ENCODE peak calls at places on chromosomes 12 and 14, in four cellular contexts. P, H, C and A are unnamed samples. For H3K9me3, the result is how much of the 10 kb centered on the place peaks cover.

GRCh38 chr12:95396849-95397498 is 77.0 kb upstream of the METAP2 start:
- DNase-seq in P (no peak), H (no peak), C (no peak), A (no peak)

GRCh38 chr14:48805315-48805714 is 780.9 kb downstream of the RPS29 start:
- DNase-seq in P (no peak), H (no peak), C (no peak), A (no peak)

GRCh38 chr12:26848156-26848825 is 15.3 kb upstream of the ITPR2 start:
- DNase-seq in P (no peak), H (no peak), C (no peak), A (no peak)

GRCh38 chr14:59591641-59592040 is 15.0 kb upstream of the CCDC175 start:
- DNase-seq in P (no peak), H (no peak), C (no peak), A (no peak)

GRCh38 chr12:71152838-71153237 is 5.0 kb downstream of the TSPAN8 start:
- DNase-seq in P (no peak), H (no peak), C (no peak), A (no peak)

GRCh38 chr12:49489154-49489553 is 49.7 kb upstream of the KCNH3 start:
- DNase-seq in P (no peak), H (no peak), C (no peak), A (no peak)

GRCh38 chr14:91265404-91265803 is 20.9 kb upstream of the GPR68 start:
- DNase-seq in P (no peak), H (no peak), C (no peak), A (no peak)

GRCh38 chr12:69258655-69259054 is 19.3 kb downstream of the CPSF6 start:
- DNase-seq in P (peak), H (no peak), C (peak), A (no peak)

GRCh38 chr12:117622087-117622486 is 260.7 kb upstream of the NOS1 start:
- DNase-seq in P (no peak), H (no peak), C (no peak), A (no peak)

GRCh38 chr12:64099430-64099829 is 122.7 kb downstream of the KICS2 start:
- DNase-seq in P (no peak), H (no peak), C (peak), A (no peak)

GRCh38 chr12:127526925-127527324 is 740.0 kb upstream of the TMEM132C start:
- DNase-seq in P (no peak), H (no peak), C (no peak), A (no peak)

GRCh38 chr14:100604126-100604501 is 16.9 kb upstream of the BEGAIN start:
- DNase-seq in P (no peak), H (no peak), C (peak), A (no peak)

GRCh38 chr12:67193705-67194104 is 75.5 kb upstream of the CAND1 start:
- DNase-seq in P (no peak), H (no peak), C (no peak), A (no peak)

GRCh38 chr14:69636051-69636639 is 24.7 kb downstream of the SUSD6 start:
- DNase-seq in P (no peak), H (no peak), C (no peak), A (no peak)

GRCh38 chr12:88931598-88931997 is 351.3 kb upstream of the KITLG start:
- DNase-seq in P (no peak), H (no peak), C (no peak), A (peak)

GRCh38 chr12:109760930-109761630 is 47.5 kb downstream of the FAM222A start:
- DNase-seq in P (no peak), H (no peak), C (peak), A (peak)

GRCh38 chr12:3747543-3747942 is 5.4 kb downstream of the CRACR2A start:
- DNase-seq in P (no peak), H (no peak), C (no peak), A (no peak)

GRCh38 chr14:34628681-34629135 is 1.2 kb downstream of the SNX6 start:
- DNase-seq in P (no peak), H (no peak), C (no peak), A (no peak)

GRCh38 chr14:99758121-99758871 is 34.9 kb upstream of the EML1 start:
- DNase-seq in P (no peak), H (no peak), C (peak), A (no peak)

GRCh38 chr12:120925740-120926563 is 21.8 kb upstream of the SPPL3 start:
- DNase-seq in P (peak), H (no peak), C (no peak), A (no peak)

GRCh38 chr14:101215266-101215665 is 311.7 kb upstream of the RTL1 start:
- DNase-seq in P (no peak), H (no peak), C (peak), A (no peak)

GRCh38 chr12:96448287-96448686 is 41.1 kb upstream of the CFAP54 start:
- DNase-seq in P (no peak), H (no peak), C (no peak), A (no peak)

GRCh38 chr12:90809941-90810340 is 145.0 kb downstream of the CCER1 start:
- DNase-seq in P (no peak), H (no peak), C (no peak), A (no peak)

GRCh38 chr14:26394114-26394855 is 203.5 kb downstream of the NOVA1 start:
- DNase-seq in P (no peak), H (no peak), C (no peak), A (no peak)

GRCh38 chr12:119704065-119704747 is 36.3 kb downstream of the PRKAB1 start:
- DNase-seq in P (no peak), H (no peak), C (no peak), A (no peak)

GRCh38 chr14:104705340-104706047 is 16.1 kb downstream of the INF2 start:
- DNase-seq in P (no peak), H (no peak), C (no peak), A (no peak)

GRCh38 chr14:69616408-69616773 is 5.0 kb downstream of the SUSD6 start:
- DNase-seq in P (no peak), H (no peak), C (no peak), A (no peak)

GRCh38 chr12:93134893-93135285 is 205.8 kb upstream of the EEA1 start:
- DNase-seq in P (no peak), H (no peak), C (no peak), A (no peak)

GRCh38 chr12:93134175-93134574 is 205.1 kb upstream of the EEA1 start:
- DNase-seq in P (no peak), H (no peak), C (no peak), A (no peak)

GRCh38 chr12:93137656-93138612 is 208.8 kb upstream of the EEA1 start:
- DNase-seq in P (no peak), H (no peak), C (no peak), A (no peak)

GRCh38 chr12:93135286-93136239 is 206.5 kb upstream of the EEA1 start:
- DNase-seq in P (no peak), H (no peak), C (no peak), A (no peak)

GRCh38 chr12:93136243-93137015 is 207.3 kb upstream of the EEA1 start:
- DNase-seq in P (no peak), H (no peak), C (no peak), A (no peak)
- H3K27ac ChIP-seq in P (no peak), H (peak), C (peak), A (no peak)

GRCh38 chr12:54014315-54015209 is 5.8 kb downstream of the HOXC8 start:
- DNase-seq in P (no peak), H (no peak), C (no peak), A (no peak)

GRCh38 chr12:54011665-54012532 is 3.1 kb downstream of the HOXC8 start:
- DNase-seq in P (no peak), H (no peak), C (no peak), A (no peak)

GRCh38 chr12:54010972-54011664 is 2.3 kb downstream of the HOXC8 start:
- DNase-seq in P (no peak), H (no peak), C (no peak), A (no peak)

GRCh38 chr12:54010053-54010971 is 1.5 kb downstream of the HOXC8 start:
- DNase-seq in P (no peak), H (no peak), C (no peak), A (no peak)

DNA sequence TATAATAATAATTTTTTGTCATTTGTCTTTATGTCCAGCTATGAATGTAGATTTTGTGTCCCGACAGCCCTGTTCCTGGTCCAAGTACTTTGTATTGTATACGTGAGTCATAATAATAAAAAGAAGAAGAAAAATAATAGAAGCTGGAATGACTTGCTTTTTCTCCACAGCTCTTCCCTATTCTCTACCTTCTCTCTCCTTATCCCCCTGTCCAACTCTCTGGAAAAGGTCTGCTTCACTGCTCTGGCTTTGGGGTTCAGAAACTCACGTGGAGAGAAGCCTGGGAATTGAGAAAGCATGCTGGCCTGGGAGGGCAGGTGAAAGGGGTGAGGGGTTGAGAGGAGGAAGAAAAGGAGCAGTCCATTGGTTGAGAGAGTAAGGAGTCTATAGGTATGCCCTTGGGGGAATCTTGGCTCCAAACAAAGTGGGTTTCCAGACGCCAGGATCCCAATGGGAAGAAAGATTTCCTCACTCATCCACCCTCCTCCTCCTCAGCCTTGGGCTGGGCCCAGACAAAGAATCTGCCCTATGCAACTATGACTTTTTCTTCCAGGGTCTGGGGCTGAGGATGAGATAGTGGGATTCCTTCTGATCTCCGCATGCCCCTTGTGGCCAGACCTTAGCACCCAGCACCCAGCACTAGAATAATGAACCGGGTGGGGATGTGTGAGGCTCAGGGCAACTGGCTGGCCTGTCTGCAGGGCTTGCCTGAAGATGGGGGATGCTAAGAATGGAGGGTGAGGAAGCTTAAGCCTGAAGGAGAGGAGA is 4.0 kb downstream of the HOXC8 start:
- DNase-seq in P (no peak), H (no peak), C (no peak), A (no peak)
- H3K9me3 ChIP-seq in P (under half), H (under half), C (under half), A (under half)

GRCh38 chr12:29317556-29318363 is 63.2 kb downstream of the ERGIC2 start:
- DNase-seq in P (no peak), H (peak), C (no peak), A (peak)
- TF ChIP-seq CTCF in P (peak), H (peak), C (peak), A (peak)

DNA sequence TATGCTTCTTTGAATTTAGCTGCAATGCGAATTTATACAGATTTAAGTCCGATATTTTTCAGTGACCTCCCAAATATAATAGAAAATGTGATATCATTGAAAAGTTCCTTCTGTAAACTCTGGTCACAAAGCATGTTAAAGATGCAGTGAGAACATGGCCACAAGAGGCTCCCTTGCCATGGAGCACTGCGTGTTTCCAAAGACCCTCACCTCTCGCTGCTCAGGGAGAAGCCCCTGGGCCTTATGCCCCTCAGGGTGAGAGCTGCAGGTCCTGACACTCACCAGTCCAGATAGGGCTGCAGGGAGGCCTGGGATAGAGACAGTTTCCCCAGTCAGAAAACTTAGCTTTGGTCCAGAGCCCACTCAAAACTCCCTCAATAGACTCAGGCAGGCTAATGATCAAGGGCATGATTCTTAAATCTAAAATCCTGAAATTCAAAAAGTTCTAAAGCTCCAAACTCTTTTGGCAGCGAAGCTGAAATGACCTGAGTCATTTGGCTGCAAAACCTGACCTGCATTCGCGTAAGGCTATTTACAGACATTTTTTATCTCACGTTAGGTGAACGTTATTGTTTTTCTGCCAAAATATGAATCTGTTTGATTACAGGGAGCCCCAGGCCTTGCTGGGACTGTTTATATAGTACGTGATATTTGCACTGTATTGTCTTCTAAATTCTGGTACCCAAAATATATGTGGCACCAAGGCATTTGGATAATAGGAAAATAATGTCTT is 67.8 kb downstream of the CAPZA3 start:
- DNase-seq in P (no peak), H (no peak), C (no peak), A (no peak)
- H3K27ac ChIP-seq in P (no peak), H (no peak), C (no peak), A (no peak)

GRCh38 chr14:52268191-52269061 is 928 bp downstream of the PTGDR start:
- DNase-seq in P (peak), H (no peak), C (no peak), A (no peak)
- H3K9me3 ChIP-seq in P (under half), H (under half), C (under half), A (under half)